ENCODE peak calls at places on chromosome 5, in four cellular contexts. L is RCC 7860, E is GM12865, R is GM10248. B is an unnamed sample.
A peak's percentile ranks its signal among the peaks of the same experiment; 100 is the strongest.

GRCh38 chr5:40442346-40442745 is 237.4 kb upstream of the PTGER4 start:
- DNase-seq in L (no peak), E (no peak), R (no peak), B (no peak)

GRCh38 chr5:18792145-18792544 is 1157.9 kb downstream of the TAF11L14 start:
- DNase-seq in L (peak; percentile 97), E (no peak), R (no peak), B (peak; percentile 59)

GRCh38 chr5:17248999-17249634 is 31.7 kb downstream of the BASP1 start:
- DNase-seq in L (peak; percentile 99), E (no peak), R (no peak), B (no peak)

GRCh38 chr5:132822650-132823480 is 7.6 kb downstream of the SHROOM1 start:
- DNase-seq in L (no peak), E (peak; percentile 55), R (no peak), B (no peak)

GRCh38 chr5:96431376-96432244 is 1.4 kb downstream of the PCSK1 start:
- DNase-seq in L (no peak), E (peak; percentile 54), R (peak; percentile 24), B (peak; percentile 40)

GRCh38 chr5:157486861-157487260 is 26.8 kb downstream of the NIPAL4 start:
- DNase-seq in L (no peak), E (peak; percentile 63), R (no peak), B (no peak)

GRCh38 chr5:1177826-1178528 is 23.4 kb upstream of the SLC6A19 start:
- DNase-seq in L (no peak), E (no peak), R (no peak), B (peak; percentile 2)

GRCh38 chr5:126503602-126504104 is 80.4 kb downstream of the GRAMD2B start:
- DNase-seq in L (peak; percentile 54), E (no peak), R (no peak), B (no peak)

GRCh38 chr5:143694357-143694756 is 117.6 kb upstream of the HMHB1 start:
- DNase-seq in L (no peak), E (no peak), R (no peak), B (no peak)

GRCh38 chr5:173003360-173003759 is 19.8 kb downstream of the ATP6V0E1 start:
- DNase-seq in L (no peak), E (no peak), R (no peak), B (no peak)

GRCh38 chr5:172646716-172647285 is 5.7 kb downstream of the NEURL1B start:
- DNase-seq in L (no peak), E (no peak), R (no peak), B (no peak)

GRCh38 chr5:6843821-6844220 is 130.6 kb downstream of the TENT4A start:
- DNase-seq in L (no peak), E (no peak), R (no peak), B (no peak)

GRCh38 chr5:73433982-73434342 is 14.6 kb downstream of the FOXD1 start:
- DNase-seq in L (no peak), E (no peak), R (no peak), B (no peak)

GRCh38 chr5:138353550-138353893 is 1.0 kb downstream of the KDM3B start:
- DNase-seq in L (no peak), E (no peak), R (peak; percentile 46), B (no peak)

GRCh38 chr5:130282044-130282443 is 377.8 kb downstream of the CHSY3 start:
- DNase-seq in L (no peak), E (no peak), R (no peak), B (no peak)

GRCh38 chr5:68962632-68963484 is 131.0 kb upstream of the SLC30A5 start:
- DNase-seq in L (peak; percentile 14), E (peak; percentile 32), R (peak; percentile 29), B (peak; percentile 79)

GRCh38 chr5:112201141-112201540 is 217.9 kb downstream of the EPB41L4A start:
- DNase-seq in L (no peak), E (no peak), R (no peak), B (no peak)

GRCh38 chr5:173165193-173165988 is 21.1 kb downstream of the BNIP1 start:
- DNase-seq in L (no peak), E (no peak), R (no peak), B (no peak)

GRCh38 chr5:120314201-120314600 is 149.9 kb upstream of the PRR16 start:
- DNase-seq in L (no peak), E (no peak), R (no peak), B (no peak)

GRCh38 chr5:80711216-80711615 is 56.4 kb upstream of the DHFR start:
- DNase-seq in L (no peak), E (peak; percentile 5), R (no peak), B (no peak)

GRCh38 chr5:169577966-169578365 is 5.6 kb upstream of the SPDL1 start:
- DNase-seq in L (no peak), E (peak; percentile 23), R (no peak), B (no peak)

GRCh38 chr5:175347027-175347426 is 97.0 kb downstream of the DRD1 start:
- DNase-seq in L (peak; percentile 75), E (no peak), R (no peak), B (no peak)

GRCh38 chr5:6714221-6715041 is 1.2 kb downstream of the TENT4A start:
- DNase-seq in L (no peak), E (no peak), R (no peak), B (peak; percentile 38)

GRCh38 chr5:134223406-134224251 is 2.2 kb downstream of the PPP2CA start:
- DNase-seq in L (no peak), E (no peak), R (no peak), B (no peak)

GRCh38 chr5:135537271-135537670 is 1.5 kb upstream of the NEUROG1 start:
- DNase-seq in L (no peak), E (no peak), R (peak; percentile 6), B (no peak)

B was measured in BE2C.